ENCODE peak calls at places on chromosome 1, in seven cellular contexts. X is nephron progenitor cell; C is pancreas; R is brain microvascular endothelial cell; F is GDM1; A is NAMALWA; Y is effector memory CD4-positive, alpha-beta T cell. H is an unnamed sample.

GRCh38 chr1:42740756-42741580 is 932 bp upstream of the CLDN19 start:
- DNase-seq in C (no peak), F (no peak), X (no peak), Y (no peak), R (no peak), A (no peak), H (no peak)

GRCh38 chr1:10544239-10544638 is 69.5 kb downstream of the PEX14 start:
- DNase-seq in Y (no peak), R (no peak), A (no peak), C (no peak), X (no peak), F (no peak), H (no peak)

GRCh38 chr1:56911098-56911497 is 54.7 kb downstream of the C8B start:
- DNase-seq in A (no peak), C (no peak), Y (no peak), R (no peak), F (no peak), X (no peak), H (no peak)

GRCh38 chr1:27591622-27592021 is 12.3 kb downstream of the AHDC1 start:
- DNase-seq in R (no peak), F (no peak), X (no peak), C (no peak), Y (no peak), A (no peak), H (no peak)

GRCh38 chr1:82517586-82517985 is 716.9 kb downstream of the ADGRL2 start:
- DNase-seq in X (peak), R (peak), F (no peak), Y (no peak), A (no peak), C (peak), H (peak)

GRCh38 chr1:232227171-232227740 is 402.7 kb downstream of the SIPA1L2 start:
- DNase-seq in A (no peak), Y (no peak), R (no peak), X (no peak), C (no peak), F (no peak), H (no peak)

GRCh38 chr1:183735069-183735860 is 69.7 kb upstream of the RGL1 start:
- DNase-seq in Y (no peak), R (no peak), F (no peak), A (no peak), X (no peak), C (no peak), H (no peak)

GRCh38 chr1:214665606-214666110 is 62.7 kb downstream of the CENPF start:
- DNase-seq in R (peak), F (no peak), X (no peak), A (no peak), C (no peak), Y (no peak), H (no peak)

GRCh38 chr1:232875536-232875935 is 70.3 kb downstream of the MAP10 start:
- DNase-seq in R (no peak), C (no peak), Y (no peak), A (no peak), X (no peak), F (no peak), H (no peak)

GRCh38 chr1:156245451-156246232 is 2.2 kb downstream of the PAQR6 start:
- DNase-seq in A (no peak), X (no peak), F (no peak), R (no peak), Y (no peak), C (peak), H (no peak)